ENCODE peak calls at places on chromosomes 4 and X, in seven cellular contexts. One of them, this sample, is unnamed.
A peak's percentile ranks its signal among the peaks of the same experiment; 100 is the strongest.

GRCh38 chr4:108030332-108030731 is 40.6 kb downstream of the HADH start:
- DNase-seq in AG04449: peak; percentile 21
- DNase-seq in ovary: no peak
- DNase-seq in Panc1: peak; percentile 27
- DNase-seq in psoas muscle: no peak
- DNase-seq in lower leg skin: no peak
- DNase-seq in IMR-90: peak; percentile 76
- DNase-seq in this sample: peak; percentile 82

GRCh38 chr4:124104101-124104500 is 608.4 kb downstream of the ANKRD50 start:
- DNase-seq in IMR-90: no peak
- DNase-seq in AG04449: no peak
- DNase-seq in psoas muscle: no peak
- DNase-seq in ovary: no peak
- DNase-seq in lower leg skin: no peak
- DNase-seq in Panc1: no peak
- DNase-seq in this sample: no peak

GRCh38 chr4:89101256-89102161 is 9.8 kb upstream of the TIGD2 start:
- DNase-seq in Panc1: no peak
- DNase-seq in IMR-90: no peak
- DNase-seq in psoas muscle: no peak
- DNase-seq in AG04449: no peak
- DNase-seq in ovary: no peak
- DNase-seq in lower leg skin: no peak
- DNase-seq in this sample: no peak

GRCh38 chrX:153444333-153445011 is 1.4 kb downstream of the TREX2 start:
- DNase-seq in IMR-90: no peak
- DNase-seq in psoas muscle: no peak
- DNase-seq in lower leg skin: no peak
- DNase-seq in AG04449: no peak
- DNase-seq in ovary: no peak
- DNase-seq in Panc1: no peak
- DNase-seq in this sample: no peak

GRCh38 chr4:152665691-152666410 is 13.9 kb downstream of the TMEM154 start:
- DNase-seq in psoas muscle: no peak
- DNase-seq in ovary: no peak
- DNase-seq in AG04449: no peak
- DNase-seq in lower leg skin: no peak
- DNase-seq in Panc1: no peak
- DNase-seq in IMR-90: no peak
- DNase-seq in this sample: peak; percentile 51

GRCh38 chr4:38190717-38191178 is 230.6 kb downstream of the PTTG2 start:
- DNase-seq in IMR-90: peak; percentile 70
- DNase-seq in AG04449: peak; percentile 54
- DNase-seq in lower leg skin: peak; percentile 61
- DNase-seq in ovary: peak; percentile 44
- DNase-seq in psoas muscle: peak; percentile 46
- DNase-seq in Panc1: no peak
- DNase-seq in this sample: no peak

GRCh38 chr4:44988011-44988410 is 261.7 kb upstream of the GNPDA2 start:
- DNase-seq in ovary: no peak
- DNase-seq in psoas muscle: no peak
- DNase-seq in Panc1: no peak
- DNase-seq in AG04449: no peak
- DNase-seq in IMR-90: no peak
- DNase-seq in lower leg skin: no peak
- DNase-seq in this sample: no peak

GRCh38 chr4:15551740-15552446 is 82.2 kb downstream of the CC2D2A start:
- DNase-seq in IMR-90: no peak
- DNase-seq in psoas muscle: no peak
- DNase-seq in ovary: no peak
- DNase-seq in lower leg skin: no peak
- DNase-seq in AG04449: no peak
- DNase-seq in Panc1: no peak
- DNase-seq in this sample: no peak

GRCh38 chr4:134936014-134936413 is 734.4 kb upstream of the PABPC4L start:
- DNase-seq in lower leg skin: no peak
- DNase-seq in psoas muscle: no peak
- DNase-seq in ovary: no peak
- DNase-seq in Panc1: no peak
- DNase-seq in IMR-90: no peak
- DNase-seq in AG04449: no peak
- DNase-seq in this sample: peak; percentile 66

GRCh38 chrX:38215141-38215540 is 5.5 kb downstream of the SRPX start:
- DNase-seq in IMR-90: peak; percentile 75
- DNase-seq in ovary: no peak
- DNase-seq in psoas muscle: no peak
- DNase-seq in lower leg skin: no peak
- DNase-seq in AG04449: no peak
- DNase-seq in Panc1: no peak
- DNase-seq in this sample: no peak

GRCh38 chrX:95318882-95319281 is 1365.8 kb upstream of the DIAPH2 start:
- DNase-seq in lower leg skin: no peak
- DNase-seq in Panc1: no peak
- DNase-seq in ovary: no peak
- DNase-seq in psoas muscle: no peak
- DNase-seq in AG04449: no peak
- DNase-seq in IMR-90: no peak
- DNase-seq in this sample: peak; percentile 77
- TF ChIP-seq CTCF in lower leg skin: no peak
- TF ChIP-seq CTCF in Panc1: peak; percentile 30
- TF ChIP-seq CTCF in ovary: no peak
- TF ChIP-seq CTCF in psoas muscle: no peak
- TF ChIP-seq CTCF in AG04449: no peak
- TF ChIP-seq CTCF in IMR-90: peak; percentile 28
- TF ChIP-seq CTCF in this sample: peak; percentile 75

GRCh38 chr4:184824081-184824775 is 1.5 kb downstream of the ACSL1 start:
- DNase-seq in IMR-90: peak; percentile 20
- DNase-seq in ovary: no peak
- DNase-seq in AG04449: no peak
- DNase-seq in lower leg skin: peak; percentile 52
- DNase-seq in Panc1: no peak
- DNase-seq in psoas muscle: no peak
- DNase-seq in this sample: no peak

GRCh38 chr4:184822356-184822755 is 3.4 kb downstream of the ACSL1 start:
- DNase-seq in lower leg skin: peak; percentile 36
- DNase-seq in IMR-90: no peak
- DNase-seq in Panc1: no peak
- DNase-seq in ovary: no peak
- DNase-seq in psoas muscle: no peak
- DNase-seq in AG04449: no peak
- DNase-seq in this sample: no peak

GRCh38 chr4:184824776-184825393 is 883 bp downstream of the ACSL1 start:
- DNase-seq in AG04449: no peak
- DNase-seq in ovary: no peak
- DNase-seq in IMR-90: no peak
- DNase-seq in Panc1: no peak
- DNase-seq in psoas muscle: no peak
- DNase-seq in lower leg skin: peak; percentile 83
- DNase-seq in this sample: peak; percentile 55

GRCh38 chr4:184825394-184826314 is at the start of gene ACSL1:
- DNase-seq in AG04449: no peak
- DNase-seq in lower leg skin: peak; percentile 93
- DNase-seq in IMR-90: peak; percentile 53
- DNase-seq in Panc1: no peak
- DNase-seq in psoas muscle: peak; percentile 91
- DNase-seq in ovary: peak; percentile 82
- DNase-seq in this sample: peak; percentile 89

DNA sequence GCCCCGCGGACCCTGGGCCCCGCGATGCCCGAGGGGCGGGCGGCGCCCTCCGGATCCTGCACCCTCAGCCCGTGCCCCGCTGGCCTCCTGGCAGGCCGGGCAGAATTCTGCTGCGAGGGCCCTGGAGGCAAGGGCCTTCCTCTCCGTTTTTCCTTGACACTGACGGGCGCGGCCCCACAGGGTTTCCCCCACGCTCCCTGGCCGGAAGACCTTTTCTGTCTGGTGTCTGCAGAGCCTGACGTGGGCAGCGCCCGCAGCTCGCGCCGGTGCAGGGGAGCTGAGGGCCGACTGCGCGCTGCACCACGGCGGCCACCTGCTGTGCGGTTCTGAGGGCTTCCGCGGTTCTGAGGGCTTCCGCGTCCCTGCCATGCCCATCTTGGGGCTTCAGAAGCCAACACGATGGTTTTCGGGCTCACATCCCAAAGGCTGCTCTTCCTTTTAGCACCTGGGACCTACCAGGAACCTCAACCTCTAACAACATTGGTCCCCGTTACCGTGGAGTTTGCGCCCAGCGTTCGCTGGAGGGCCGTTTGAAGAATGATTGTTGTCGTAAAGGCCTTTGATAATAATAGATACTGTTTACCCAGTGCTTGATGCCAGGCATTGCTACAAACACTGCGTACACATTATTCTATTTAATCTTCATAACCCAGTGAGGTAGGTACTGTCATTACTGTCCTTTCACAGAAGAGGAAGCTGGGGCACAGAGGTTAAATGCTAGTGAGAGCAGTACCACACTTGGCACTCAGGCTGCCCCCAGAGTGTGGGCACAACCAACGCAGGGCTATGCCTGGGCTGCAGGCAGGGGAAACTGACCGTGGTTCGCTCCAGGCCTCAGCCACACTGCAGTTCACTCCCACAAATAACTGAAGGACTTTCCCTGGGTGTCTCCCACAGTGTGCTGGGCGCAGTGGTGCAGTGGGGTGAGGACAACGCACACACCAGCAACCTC is 823 bp upstream of the ACSL1 start:
- DNase-seq in ovary: no peak
- DNase-seq in AG04449: no peak
- DNase-seq in Panc1: no peak
- DNase-seq in IMR-90: peak; percentile 16
- DNase-seq in psoas muscle: peak; percentile 64
- DNase-seq in lower leg skin: peak; percentile 90
- DNase-seq in this sample: no peak
- H3K4me3 ChIP-seq in ovary: peak overlapping the region; percentile 54
- H3K4me3 ChIP-seq in AG04449: peak overlapping the region; percentile 61
- H3K4me3 ChIP-seq in Panc1: peak overlapping the region; percentile 57
- H3K4me3 ChIP-seq in IMR-90: peak overlapping the region; percentile 61
- H3K4me3 ChIP-seq in psoas muscle: peak overlapping the region; percentile 82
- H3K4me3 ChIP-seq in lower leg skin: peak overlapping the region; percentile 45
- H3K4me3 ChIP-seq in this sample: peak overlapping the region; percentile 68

DNA sequence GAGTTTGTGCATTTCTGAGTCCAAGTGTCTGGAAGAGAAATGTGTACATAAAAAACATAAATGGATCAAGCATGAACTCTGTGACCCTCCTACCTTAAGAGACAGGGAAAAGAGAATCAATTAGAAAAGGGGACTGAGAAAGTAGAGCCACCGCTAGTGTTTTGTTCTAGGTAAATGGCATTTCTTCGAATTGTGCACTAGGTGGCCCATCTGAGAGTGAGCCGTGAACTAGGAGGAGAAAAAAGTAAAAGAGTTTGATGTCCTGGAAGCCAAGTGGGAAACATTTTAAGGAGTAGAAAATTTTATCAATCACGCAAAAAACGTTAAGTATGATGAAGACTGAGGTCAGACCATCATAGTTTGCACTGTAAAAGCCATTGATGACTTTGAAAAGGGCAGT is 55.1 kb downstream of the NAF1 start:
- DNase-seq in AG04449: no peak
- DNase-seq in ovary: no peak
- DNase-seq in Panc1: no peak
- DNase-seq in psoas muscle: no peak
- DNase-seq in lower leg skin: no peak
- DNase-seq in IMR-90: peak; percentile 26
- DNase-seq in this sample: no peak
- TF ChIP-seq CTCF in AG04449: peak; percentile 30
- TF ChIP-seq CTCF in ovary: no peak
- TF ChIP-seq CTCF in Panc1: peak; percentile 11
- TF ChIP-seq CTCF in psoas muscle: no peak
- TF ChIP-seq CTCF in lower leg skin: no peak
- TF ChIP-seq CTCF in IMR-90: peak; percentile 40
- TF ChIP-seq CTCF in this sample: peak; percentile 77

DNA sequence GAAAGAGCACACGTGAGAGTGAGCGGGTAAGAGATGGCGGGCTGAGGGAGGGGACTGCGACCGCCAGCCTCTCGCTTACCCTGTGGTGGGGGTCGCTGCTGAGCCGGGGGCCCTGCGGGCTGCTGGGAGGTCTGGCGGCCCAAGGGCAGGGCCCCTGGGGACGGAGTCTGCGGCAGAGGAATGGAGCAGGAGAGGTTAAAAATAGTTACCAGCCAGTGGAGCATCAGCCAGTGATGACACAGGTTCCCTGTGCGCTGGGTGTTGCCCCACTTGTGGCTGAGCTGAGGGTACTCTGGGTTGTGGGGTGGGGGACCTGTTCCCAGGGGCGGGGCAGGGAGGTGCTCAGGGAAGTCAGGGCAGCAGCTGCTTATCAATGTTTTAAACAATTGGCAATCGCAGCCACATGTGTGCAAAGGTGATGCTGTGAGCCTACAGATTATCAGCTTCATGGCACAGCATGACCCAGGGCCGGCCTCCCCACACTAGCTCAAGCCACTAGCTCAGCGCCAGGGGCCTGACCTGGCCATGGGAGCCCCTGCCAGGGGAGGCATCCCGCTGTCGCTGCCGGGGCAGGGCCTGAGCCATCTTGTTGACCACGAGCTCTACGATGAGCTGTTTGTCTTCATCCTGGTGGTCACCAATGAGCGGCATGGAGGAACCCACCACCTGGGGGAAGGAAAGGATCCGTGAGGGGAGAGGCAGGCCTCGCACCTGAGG is 7.5 kb upstream of the TIMP1 start:
- DNase-seq in AG04449: no peak
- DNase-seq in psoas muscle: no peak
- DNase-seq in Panc1: no peak
- DNase-seq in IMR-90: no peak
- DNase-seq in ovary: no peak
- DNase-seq in lower leg skin: no peak
- DNase-seq in this sample: peak; percentile 70
- H3K4me3 ChIP-seq in AG04449: no peak overlapping the region
- H3K4me3 ChIP-seq in psoas muscle: peak overlapping the region; percentile 36
- H3K4me3 ChIP-seq in Panc1: no peak overlapping the region
- H3K4me3 ChIP-seq in IMR-90: no peak overlapping the region
- H3K4me3 ChIP-seq in ovary: no peak overlapping the region
- H3K4me3 ChIP-seq in lower leg skin: no peak overlapping the region
- H3K4me3 ChIP-seq in this sample: no peak overlapping the region

GRCh38 chr4:2258091-2259035 is 3.5 kb downstream of the MXD4 start:
- DNase-seq in lower leg skin: peak; percentile 82
- DNase-seq in psoas muscle: peak; percentile 14
- DNase-seq in Panc1: no peak
- DNase-seq in IMR-90: no peak
- DNase-seq in ovary: peak; percentile 22
- DNase-seq in AG04449: no peak
- DNase-seq in this sample: peak; percentile 39

GRCh38 chr4:2260336-2261109 is 1.4 kb downstream of the MXD4 start:
- DNase-seq in lower leg skin: peak; percentile 87
- DNase-seq in ovary: peak; percentile 49
- DNase-seq in IMR-90: no peak
- DNase-seq in Panc1: no peak
- DNase-seq in psoas muscle: peak; percentile 29
- DNase-seq in AG04449: no peak
- DNase-seq in this sample: peak; percentile 45

GRCh38 chr4:2259541-2260267 is 2.2 kb downstream of the MXD4 start:
- DNase-seq in IMR-90: no peak
- DNase-seq in lower leg skin: peak; percentile 81
- DNase-seq in psoas muscle: peak; percentile 12
- DNase-seq in Panc1: no peak
- DNase-seq in AG04449: no peak
- DNase-seq in ovary: peak; percentile 32
- DNase-seq in this sample: peak; percentile 39

GRCh38 chr4:2257361-2258001 is 4.4 kb downstream of the MXD4 start:
- DNase-seq in Panc1: no peak
- DNase-seq in ovary: peak; percentile 33
- DNase-seq in AG04449: no peak
- DNase-seq in lower leg skin: peak; percentile 84
- DNase-seq in IMR-90: no peak
- DNase-seq in psoas muscle: peak; percentile 13
- DNase-seq in this sample: peak; percentile 40

GRCh38 chr4:2259036-2259540 is 2.8 kb downstream of the MXD4 start:
- DNase-seq in AG04449: no peak
- DNase-seq in lower leg skin: peak; percentile 81
- DNase-seq in psoas muscle: peak; percentile 15
- DNase-seq in IMR-90: no peak
- DNase-seq in ovary: peak; percentile 26
- DNase-seq in Panc1: no peak
- DNase-seq in this sample: peak; percentile 41
- TF ChIP-seq CTCF in AG04449: no peak
- TF ChIP-seq CTCF in lower leg skin: no peak
- TF ChIP-seq CTCF in psoas muscle: no peak
- TF ChIP-seq CTCF in IMR-90: no peak
- TF ChIP-seq CTCF in ovary: no peak
- TF ChIP-seq CTCF in Panc1: no peak
- TF ChIP-seq CTCF in this sample: no peak

This sample was measured in endodermal cell.